ENCODE peak calls at places on chromosomes 4 and X, in seven cellular contexts. Y is fibroblast of lung; K is IMR-90; Z is small intestine; W is CD8-positive, alpha-beta memory T cell; S is left ventricle myocardium inferior; Q is colonic mucosa. V is an unnamed sample. For H3K4me1, the result is how much of the 10 kb centered on the place peaks cover.

GRCh38 chr4:53307210-53307609 is 58.7 kb downstream of the SCFD2 start:
- DNase-seq in Q (no peak), Z (no peak), W (no peak), K (no peak), S (no peak), Y (no peak), V (no peak)

GRCh38 chrX:141142946-141143345 is 34.0 kb downstream of the LDOC1 start:
- DNase-seq in Y (no peak), Q (no peak), W (no peak), S (no peak), Z (no peak), K (no peak), V (no peak)

GRCh38 chr4:76579596-76580375 is 144.8 kb downstream of the SHROOM3 start:
- DNase-seq in Y (no peak), W (no peak), Z (peak), K (no peak), S (no peak), Q (no peak), V (no peak)

GRCh38 chr4:7168106-7168505 is 24.2 kb upstream of the SORCS2 start:
- DNase-seq in W (no peak), K (no peak), Z (no peak), Y (no peak), Q (no peak), S (no peak), V (no peak)

GRCh38 chr4:141643557-141643956 is 7.2 kb downstream of the IL15 start:
- DNase-seq in S (no peak), Z (peak), Y (peak), K (peak), W (no peak), Q (no peak), V (no peak)

GRCh38 chr4:94452476-94453300 is 946 bp downstream of the PDLIM5 start:
- DNase-seq in W (peak), S (peak), Z (peak), Y (peak), Q (peak), K (peak), V (no peak)

GRCh38 chrX:14363719-14364118 is 165.6 kb upstream of the GLRA2 start:
- DNase-seq in S (no peak), Z (no peak), Y (no peak), K (no peak), Q (no peak), W (no peak), V (no peak)

GRCh38 chrX:136147320-136147901 is at the start of gene FHL1:
- DNase-seq in W (peak), Z (no peak), Y (peak), Q (peak), S (peak), K (peak), V (no peak)

GRCh38 chr4:149752729-149753128 is 62.9 kb downstream of the IQCM start:
- DNase-seq in Q (no peak), Y (no peak), Z (no peak), S (no peak), K (no peak), W (no peak), V (no peak)

GRCh38 chrX:67720344-67720743 is 176.5 kb downstream of the AR start:
- DNase-seq in Y (no peak), Q (no peak), W (no peak), Z (no peak), S (no peak), K (no peak), V (no peak)

GRCh38 chr4:181061787-181062186 is 1181.4 kb upstream of the TENM3 start:
- DNase-seq in K (no peak), Z (no peak), S (no peak), W (no peak), Y (no peak), Q (no peak), V (no peak)

GRCh38 chr4:4606321-4606720 is 64.5 kb upstream of the STX18 start:
- DNase-seq in Z (no peak), Y (peak), K (peak), Q (no peak), S (no peak), W (no peak), V (no peak)

GRCh38 chr4:99087887-99088484 is 602 bp downstream of the ADH5 start:
- DNase-seq in W (peak), S (peak), K (peak), Q (peak), Y (peak), Z (peak), V (no peak)

GRCh38 chr4:77044458-77045124 is 31.2 kb downstream of the CCNI start:
- DNase-seq in Q (no peak), Z (peak), W (no peak), Y (peak), S (no peak), K (peak), V (no peak)

GRCh38 chr4:13599159-13599558 is 28.4 kb downstream of the BOD1L1 start:
- DNase-seq in K (no peak), Y (no peak), Q (no peak), W (no peak), S (no peak), Z (no peak), V (peak)

GRCh38 chrX:136497556-136498048 is at the start of gene HTATSF1:
- DNase-seq in K (no peak), W (no peak), S (no peak), Q (no peak), Z (no peak), Y (no peak), V (no peak)

GRCh38 chr4:10320130-10320529 is 137.1 kb downstream of the ZNF518B start:
- DNase-seq in Q (no peak), Z (peak), S (no peak), Y (no peak), K (no peak), W (no peak), V (no peak)

GRCh38 chr4:141065872-141066271 is 67.4 kb downstream of the RNF150 start:
- DNase-seq in Y (peak), W (no peak), Q (no peak), S (no peak), Z (no peak), K (no peak), V (no peak)

GRCh38 chrX:47191331-47191730 is 2.3 kb upstream of the UBA1 start:
- DNase-seq in K (no peak), W (peak), Z (peak), Y (no peak), S (no peak), Q (peak), V (no peak)

GRCh38 chr4:184849184-184849583 is 23.4 kb upstream of the ACSL1 start:
- DNase-seq in S (no peak), Z (no peak), W (no peak), K (no peak), Q (no peak), Y (no peak), V (no peak)

GRCh38 chrX:135697614-135698013 is 15.8 kb upstream of the CT45A1 start:
- DNase-seq in Q (no peak), Y (no peak), W (no peak), Z (no peak), K (no peak), S (no peak), V (no peak)

GRCh38 chr4:74796631-74797030 is 2.3 kb upstream of the BTC start:
- DNase-seq in Y (no peak), W (no peak), Z (no peak), Q (no peak), K (no peak), S (no peak), V (no peak)

GRCh38 chr4:87574996-87575395 is 33.3 kb upstream of the DSPP start:
- DNase-seq in W (no peak), Z (no peak), Q (no peak), S (no peak), Y (no peak), K (no peak), V (no peak)

GRCh38 chr4:42600578-42600977 is 56.3 kb downstream of the ATP8A1 start:
- DNase-seq in K (no peak), W (no peak), S (no peak), Q (no peak), Y (no peak), Z (no peak), V (no peak)

GRCh38 chr4:168925789-168926490 is 84.1 kb downstream of the CBR4 start:
- DNase-seq in Y (no peak), W (no peak), Z (no peak), K (no peak), Q (no peak), S (no peak), V (no peak)

GRCh38 chr4:128379860-128380259 is 92.2 kb upstream of the PGRMC2 start:
- DNase-seq in S (peak), Y (peak), K (peak), Z (peak), W (no peak), Q (no peak), V (no peak)

GRCh38 chr4:177047070-177047850 is 254.5 kb upstream of the VEGFC start:
- DNase-seq in W (peak), K (peak), Q (peak), Y (peak), Z (peak), S (peak), V (no peak)

GRCh38 chr4:188201851-188202250 is 62.6 kb downstream of the TRIML1 start:
- DNase-seq in Z (no peak), W (no peak), Y (peak), Q (no peak), K (peak), S (no peak), V (no peak)

GRCh38 chrX:45735571-45735970 is 534.9 kb upstream of the DIPK2B start:
- DNase-seq in K (no peak), S (no peak), Y (no peak), Z (no peak), Q (no peak), W (no peak), V (no peak)

GRCh38 chr4:35151816-35152572 is 1092.3 kb downstream of the ARAP2 start:
- DNase-seq in Z (no peak), W (no peak), K (no peak), Q (no peak), Y (no peak), S (no peak), V (peak)

GRCh38 chr4:140789752-140790151 is 33.6 kb upstream of the TBC1D9 start:
- DNase-seq in Y (peak), Q (no peak), W (no peak), Z (no peak), K (peak), S (no peak), V (no peak)

GRCh38 chr4:139887962-139888735 is 222.5 kb downstream of the MGST2 start:
- DNase-seq in Y (no peak), Z (no peak), Q (no peak), S (no peak), W (no peak), K (no peak), V (no peak)

GRCh38 chrX:41664307-41665299 is 24.2 kb upstream of the GPR34 start:
- DNase-seq in Y (no peak), Q (no peak), S (no peak), W (no peak), Z (no peak), K (peak), V (no peak)

GRCh38 chr4:137532869-137533236 is 559 bp upstream of the PCDH18 start:
- DNase-seq in Y (peak), W (no peak), S (no peak), Z (no peak), Q (no peak), K (no peak), V (no peak)

GRCh38 chr4:137530176-137530575 is 2.1 kb downstream of the PCDH18 start:
- DNase-seq in Y (peak), Z (no peak), Q (no peak), W (no peak), S (no peak), K (peak), V (no peak)

GRCh38 chr4:137529432-137529831 is 2.9 kb downstream of the PCDH18 start:
- DNase-seq in K (no peak), Z (no peak), W (no peak), Y (no peak), S (no peak), Q (no peak), V (no peak)

GRCh38 chr4:137531951-137532868 is at the start of gene PCDH18:
- DNase-seq in W (no peak), K (peak), S (peak), Z (peak), Y (peak), Q (peak), V (peak)

GRCh38 chr4:137531121-137531520 is 1.2 kb downstream of the PCDH18 start:
- DNase-seq in Z (no peak), W (no peak), K (peak), S (no peak), Y (peak), Q (no peak), V (no peak)
- H3K27ac ChIP-seq in Z (peak), W (no peak), K (peak), S (peak), Y (peak), Q (peak), V (no peak)

DNA sequence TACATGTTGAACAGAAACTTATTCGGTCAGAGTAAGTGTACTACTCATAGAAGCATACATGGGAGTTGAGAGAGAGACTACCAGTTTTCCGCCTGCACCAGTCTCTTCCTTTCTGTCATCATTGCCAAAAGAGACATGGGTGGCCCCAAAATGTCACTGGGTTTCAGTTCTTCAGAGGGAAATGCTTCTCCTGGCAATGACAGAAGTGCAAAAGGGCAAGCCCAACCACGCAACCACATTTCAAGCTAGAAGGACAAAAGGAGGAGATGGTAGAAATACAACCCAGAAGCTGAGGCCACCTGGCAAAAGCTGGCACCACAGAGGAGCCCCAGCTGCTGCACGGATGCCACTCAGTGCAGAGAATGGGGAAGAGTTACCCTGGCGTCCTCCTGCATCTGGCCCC is 320.1 kb downstream of the BCOR start:
- DNase-seq in Z (no peak), S (no peak), Q (no peak), Y (no peak), K (no peak), W (no peak), V (no peak)
- H3K4me1 ChIP-seq in Z (under half), S (under half), Q (under half), Y (under half), K (under half), W (under half), V (under half)

GRCh38 chr4:17284323-17285175 is 227.3 kb downstream of the QDPR start:
- DNase-seq in W (no peak), Z (no peak), S (no peak), K (no peak), Q (no peak), Y (no peak), V (no peak)

GRCh38 chr4:17286737-17287460 is 225.0 kb downstream of the QDPR start:
- DNase-seq in Z (no peak), Y (no peak), K (no peak), Q (no peak), S (no peak), W (no peak), V (no peak)

GRCh38 chr4:17283251-17283650 is 228.6 kb downstream of the QDPR start:
- DNase-seq in Q (no peak), W (no peak), S (no peak), Y (no peak), K (no peak), Z (no peak), V (no peak)

GRCh38 chr4:17285747-17286146 is 226.1 kb downstream of the QDPR start:
- DNase-seq in W (no peak), Q (no peak), Z (no peak), K (no peak), Y (no peak), S (no peak), V (no peak)

DNA sequence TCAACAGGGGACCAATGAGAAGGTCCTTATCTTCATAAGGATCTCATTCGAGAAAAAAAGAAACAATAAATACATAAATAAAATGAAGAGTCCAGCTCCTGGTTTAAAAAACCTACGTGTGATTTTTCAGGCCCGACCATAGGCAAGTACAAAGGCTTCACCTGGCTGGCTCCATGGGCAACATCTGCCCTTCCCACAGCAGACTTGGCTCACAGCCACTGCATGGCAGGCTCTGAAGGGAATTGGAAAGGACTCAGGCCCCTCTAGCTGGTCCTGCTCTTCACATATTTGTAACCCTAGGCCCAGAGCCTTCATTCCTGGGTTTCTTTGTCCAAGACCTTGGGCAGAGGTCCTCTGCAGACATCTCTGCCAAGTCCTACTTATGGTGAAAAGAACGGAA is 228.1 kb downstream of the QDPR start:
- DNase-seq in W (no peak), K (no peak), Q (no peak), Y (no peak), S (no peak), Z (no peak), V (no peak)
- H3K27ac ChIP-seq in W (no peak), K (no peak), Q (no peak), Y (no peak), S (no peak), Z (no peak), V (no peak)

DNA sequence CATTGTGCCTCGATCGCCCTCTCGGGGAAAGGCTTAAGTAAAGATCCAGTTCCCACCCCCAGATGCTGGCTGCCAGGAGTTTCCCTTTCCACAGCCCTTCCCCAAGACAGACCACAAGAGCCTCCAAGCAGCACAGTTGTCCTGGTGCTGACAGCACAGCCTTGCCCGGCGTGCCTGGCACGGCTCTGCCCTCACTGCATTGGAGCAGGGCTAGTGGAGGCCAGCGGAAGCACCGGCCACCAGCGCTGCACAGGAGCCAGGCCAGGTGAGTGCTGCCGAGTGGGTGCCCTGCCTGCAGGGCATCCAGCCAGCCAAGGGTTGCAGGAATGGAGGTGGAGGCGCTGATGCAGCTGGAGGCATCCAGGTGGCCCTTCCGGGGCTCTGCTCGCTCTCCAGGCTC is 9.6 kb upstream of the MSANTD1 start:
- DNase-seq in Q (no peak), K (no peak), W (no peak), Z (no peak), Y (no peak), S (no peak), V (no peak)
- H3K4me1 ChIP-seq in Q (under half), K (under half), W (under half), Z (under half), Y (under half), S (under half), V (under half)

GRCh38 chrX:78522601-78523000 is 136.5 kb downstream of the RTL3 start:
- DNase-seq in Q (no peak), S (no peak), W (no peak), K (no peak), Y (no peak), Z (no peak), V (no peak)
- H3K27ac ChIP-seq in Q (no peak), S (no peak), W (no peak), K (no peak), Y (no peak), Z (no peak), V (no peak)

GRCh38 chr4:39521253-39521908 is 5.9 kb downstream of the UGDH start:
- DNase-seq in W (no peak), Z (no peak), K (peak), Y (peak), Q (no peak), S (no peak), V (no peak)
- H3K4me1 ChIP-seq in W (under half), Z (under half), K (under half), Y (under half), Q (under half), S (under half), V (under half)

GRCh38 chr4:17968721-17969120 is 52.8 kb downstream of the LCORL start:
- DNase-seq in S (no peak), Z (no peak), W (no peak), Y (no peak), K (no peak), Q (no peak), V (no peak)
- H3K27ac ChIP-seq in S (no peak), Z (no peak), W (no peak), Y (no peak), K (no peak), Q (no peak), V (no peak)

DNA sequence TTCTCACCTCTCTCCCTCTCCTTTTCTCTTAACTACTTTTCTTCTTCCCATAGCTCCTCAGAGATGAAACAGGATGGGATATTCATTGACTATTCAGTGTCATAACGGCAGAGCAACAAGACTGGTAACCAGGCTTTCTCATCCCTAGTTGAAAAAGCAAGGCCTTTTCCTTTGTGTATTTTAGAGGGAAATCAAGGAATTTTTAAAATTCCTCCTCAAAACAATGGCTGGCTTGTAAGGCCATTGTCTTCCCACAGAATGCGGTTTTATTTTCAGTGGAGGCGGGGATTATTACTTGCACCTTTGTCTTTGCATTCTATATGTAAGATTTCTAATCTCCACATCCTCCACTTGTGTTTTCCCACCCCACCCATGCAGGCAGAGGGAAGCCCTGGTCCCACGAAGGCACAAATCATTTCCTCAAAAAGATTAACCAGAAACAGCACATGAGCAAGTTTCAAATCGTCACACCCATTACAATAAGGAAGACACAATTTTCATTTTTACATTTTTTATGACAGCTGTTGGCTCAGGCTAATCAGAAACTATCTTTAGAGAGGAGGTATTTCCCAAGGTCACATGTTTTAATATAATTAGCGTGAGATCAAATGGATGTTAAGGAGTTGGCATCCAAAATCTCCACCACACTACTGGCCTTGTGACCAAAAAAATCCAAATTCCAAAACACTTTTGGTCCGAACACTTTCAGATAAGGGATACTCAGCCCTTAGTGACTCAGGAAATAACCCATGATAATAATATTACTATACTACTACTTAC is 53.0 kb upstream of the KDR start:
- DNase-seq in Q (peak), W (no peak), Y (no peak), S (no peak), Z (no peak), K (no peak), V (no peak)
- H3K4me1 ChIP-seq in Q (under half), W (under half), Y (under half), S (under half), Z (under half), K (under half), V (under half)

DNA sequence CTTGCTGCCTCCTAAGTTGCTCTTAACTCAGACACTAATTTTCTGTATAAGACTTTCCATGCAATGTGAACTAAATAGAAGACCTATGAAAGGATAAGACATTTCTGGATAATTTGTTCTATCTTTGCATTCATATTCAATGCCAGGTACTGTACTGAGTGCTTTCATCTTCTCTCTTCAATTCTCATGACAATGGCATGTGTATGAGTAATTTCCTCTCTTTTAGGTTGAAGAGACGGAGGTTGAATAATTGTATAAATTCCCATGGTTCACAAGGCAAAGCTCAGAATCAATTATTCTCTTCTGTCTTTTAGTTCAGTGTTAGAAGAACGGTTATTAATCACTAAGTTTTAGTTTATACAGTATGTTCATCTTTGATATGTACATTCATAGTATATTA is 29.3 kb upstream of the CFAP299 start:
- DNase-seq in W (no peak), K (peak), Z (no peak), Y (no peak), Q (no peak), S (no peak), V (no peak)
- H3K27ac ChIP-seq in W (no peak), K (no peak), Z (no peak), Y (peak), Q (no peak), S (no peak), V (no peak)

GRCh38 chr4:174437324-174437723 is 85.0 kb downstream of the HPGD start:
- DNase-seq in Q (no peak), Z (no peak), W (no peak), Y (peak), S (no peak), K (peak), V (no peak)
- H3K4me1 ChIP-seq in Q (under half), Z (under half), W (under half), Y (under half), S (under half), K (under half), V (under half)